ENCODE peak calls at places on chromosomes 7 and 10, in five cellular contexts. Y is OCI-M1; G is AG04450; K is stimulated activated CD4-positive, alpha-beta T cell treated with anti-CD3 and anti-CD28 coated beads, Interleukin-4, amount 100 ng/mL, for 1 hour; J is RPMI8226. Z is an unnamed sample.
A peak's percentile ranks its signal among the peaks of the same experiment; 100 is the strongest.

GRCh38 chr7:75817112-75817511 is 3.5 kb upstream of the CCL24 start:
- DNase-seq in Y (no peak), G (no peak), K (no peak), J (no peak), Z (no peak)

GRCh38 chr7:153886506-153887391 is 165.4 kb upstream of the DPP6 start:
- DNase-seq in Y (no peak), G (no peak), K (no peak), J (peak; percentile 22), Z (no peak)

GRCh38 chr10:33157108-33157507 is 177.4 kb downstream of the NRP1 start:
- DNase-seq in Y (no peak), G (no peak), K (no peak), J (no peak), Z (peak; percentile 76)

GRCh38 chr10:69855346-69856163 is 53.8 kb downstream of the COL13A1 start:
- DNase-seq in Y (no peak), G (no peak), K (no peak), J (peak; percentile 59), Z (no peak)

GRCh38 chr10:24462340-24462739 is 253.4 kb downstream of the KIAA1217 start:
- DNase-seq in Y (no peak), G (no peak), K (no peak), J (no peak), Z (no peak)

GRCh38 chr10:58956926-58957325 is 219.5 kb upstream of the PHYHIPL start:
- DNase-seq in Y (no peak), G (no peak), K (no peak), J (no peak), Z (peak; percentile 83)

GRCh38 chr7:101953248-101953819 is 135.9 kb downstream of the CUX1 start:
- DNase-seq in Y (no peak), G (peak; percentile 48), K (no peak), J (no peak), Z (peak; percentile 63)

GRCh38 chr10:88091490-88092061 is 228.2 kb downstream of the PTEN start:
- DNase-seq in Y (peak; percentile 55), G (no peak), K (peak; percentile 58), J (peak; percentile 60), Z (no peak)

GRCh38 chr7:126541416-126541815 is 711.3 kb downstream of the GRM8 start:
- DNase-seq in Y (no peak), G (no peak), K (no peak), J (no peak), Z (no peak)

GRCh38 chr7:47514367-47514766 is 67.5 kb downstream of the TNS3 start:
- DNase-seq in Y (no peak), G (no peak), K (no peak), J (no peak), Z (no peak)

GRCh38 chr7:63112764-63113712 is 885.6 kb upstream of the ZNF722 start:
- DNase-seq in Y (no peak), G (no peak), K (no peak), J (no peak), Z (no peak)

GRCh38 chr7:84948632-84949031 is 238.2 kb downstream of the SEMA3D start:
- DNase-seq in Y (no peak), G (no peak), K (no peak), J (no peak), Z (peak; percentile 57)

Z was measured in AG10803.